ENCODE peak calls at places on chromosomes 11 and 22, in five cellular contexts. One of them, this sample, is unnamed.

GRCh38 chr22:49290711-49291110 is 537.0 kb downstream of the BRD1 start:
- DNase-seq in brain microvascular endothelial cell: no peak
- DNase-seq in IMR-90: no peak
- DNase-seq in pancreas: no peak
- DNase-seq in neural progenitor cell: no peak
- DNase-seq in this sample: no peak

GRCh38 chr11:8757047-8757446 is 74.5 kb downstream of the RPL27A start:
- DNase-seq in neural progenitor cell: no peak
- DNase-seq in IMR-90: peak; percentile 57
- DNase-seq in pancreas: no peak
- DNase-seq in brain microvascular endothelial cell: no peak
- DNase-seq in this sample: no peak

GRCh38 chr11:75114465-75114864 is 17.8 kb upstream of the OR2AT4 start:
- DNase-seq in brain microvascular endothelial cell: no peak
- DNase-seq in pancreas: no peak
- DNase-seq in neural progenitor cell: no peak
- DNase-seq in IMR-90: no peak
- DNase-seq in this sample: no peak

GRCh38 chr11:45994421-45995341 is 72.2 kb downstream of the LARGE2 start:
- DNase-seq in pancreas: no peak
- DNase-seq in IMR-90: peak; percentile 51
- DNase-seq in neural progenitor cell: peak; percentile 72
- DNase-seq in brain microvascular endothelial cell: peak; percentile 7
- DNase-seq in this sample: peak; percentile 16

GRCh38 chr11:84685976-84686375 is 941.2 kb downstream of the DLG2 start:
- DNase-seq in pancreas: no peak
- DNase-seq in brain microvascular endothelial cell: no peak
- DNase-seq in IMR-90: no peak
- DNase-seq in neural progenitor cell: no peak
- DNase-seq in this sample: no peak

GRCh38 chr22:37420656-37421467 is 6.4 kb downstream of the ELFN2 start:
- DNase-seq in IMR-90: peak; percentile 54
- DNase-seq in pancreas: no peak
- DNase-seq in brain microvascular endothelial cell: no peak
- DNase-seq in neural progenitor cell: no peak
- DNase-seq in this sample: no peak

GRCh38 chr11:72072348-72072747 is 8.0 kb downstream of the NUMA1 start:
- DNase-seq in brain microvascular endothelial cell: peak; percentile 72
- DNase-seq in neural progenitor cell: peak; percentile 21
- DNase-seq in IMR-90: peak; percentile 82
- DNase-seq in pancreas: no peak
- DNase-seq in this sample: peak; percentile 42

GRCh38 chr11:78419327-78419726 is 1.7 kb upstream of the GAB2 start:
- DNase-seq in neural progenitor cell: no peak
- DNase-seq in brain microvascular endothelial cell: peak; percentile 98
- DNase-seq in pancreas: peak; percentile 43
- DNase-seq in IMR-90: peak; percentile 99
- DNase-seq in this sample: peak; percentile 96

GRCh38 chr11:692824-693414 is 2.1 kb downstream of the DEAF1 start:
- DNase-seq in IMR-90: no peak
- DNase-seq in neural progenitor cell: no peak
- DNase-seq in pancreas: no peak
- DNase-seq in brain microvascular endothelial cell: no peak
- DNase-seq in this sample: no peak

GRCh38 chr22:28172948-28173360 is 253.9 kb upstream of the PITPNB start:
- DNase-seq in neural progenitor cell: no peak
- DNase-seq in brain microvascular endothelial cell: no peak
- DNase-seq in pancreas: no peak
- DNase-seq in IMR-90: no peak
- DNase-seq in this sample: no peak

GRCh38 chr22:50546326-50547230 is 879 bp downstream of the KLHDC7B start:
- DNase-seq in brain microvascular endothelial cell: no peak
- DNase-seq in IMR-90: no peak
- DNase-seq in pancreas: no peak
- DNase-seq in neural progenitor cell: no peak
- DNase-seq in this sample: no peak

GRCh38 chr11:124656759-124657627 is 16.5 kb downstream of the SIAE start:
- DNase-seq in pancreas: no peak
- DNase-seq in IMR-90: peak; percentile 66
- DNase-seq in neural progenitor cell: peak; percentile 66
- DNase-seq in brain microvascular endothelial cell: peak; percentile 60
- DNase-seq in this sample: no peak

GRCh38 chr11:14124886-14125285 is 162.4 kb downstream of the SPON1 start:
- DNase-seq in IMR-90: no peak
- DNase-seq in brain microvascular endothelial cell: no peak
- DNase-seq in neural progenitor cell: no peak
- DNase-seq in pancreas: no peak
- DNase-seq in this sample: no peak

GRCh38 chr11:44269369-44270351 is 40.3 kb downstream of the ALX4 start:
- DNase-seq in neural progenitor cell: no peak
- DNase-seq in IMR-90: peak; percentile 60
- DNase-seq in brain microvascular endothelial cell: peak; percentile 80
- DNase-seq in pancreas: no peak
- DNase-seq in this sample: no peak

GRCh38 chr11:61514050-61514917 is 5.7 kb downstream of the LRRC10B start:
- DNase-seq in IMR-90: no peak
- DNase-seq in brain microvascular endothelial cell: no peak
- DNase-seq in pancreas: no peak
- DNase-seq in neural progenitor cell: peak; percentile 38
- DNase-seq in this sample: no peak

GRCh38 chr22:50252081-50253045 is 1.3 kb upstream of the HDAC10 start:
- DNase-seq in neural progenitor cell: peak; percentile 83
- DNase-seq in brain microvascular endothelial cell: peak; percentile 55
- DNase-seq in pancreas: peak; percentile 80
- DNase-seq in IMR-90: peak; percentile 52
- DNase-seq in this sample: no peak

GRCh38 chr11:87421422-87421821 is 383.7 kb downstream of the TMEM135 start:
- DNase-seq in IMR-90: peak; percentile 87
- DNase-seq in pancreas: peak; percentile 49
- DNase-seq in neural progenitor cell: peak; percentile 79
- DNase-seq in brain microvascular endothelial cell: peak; percentile 87
- DNase-seq in this sample: peak; percentile 66

DNA sequence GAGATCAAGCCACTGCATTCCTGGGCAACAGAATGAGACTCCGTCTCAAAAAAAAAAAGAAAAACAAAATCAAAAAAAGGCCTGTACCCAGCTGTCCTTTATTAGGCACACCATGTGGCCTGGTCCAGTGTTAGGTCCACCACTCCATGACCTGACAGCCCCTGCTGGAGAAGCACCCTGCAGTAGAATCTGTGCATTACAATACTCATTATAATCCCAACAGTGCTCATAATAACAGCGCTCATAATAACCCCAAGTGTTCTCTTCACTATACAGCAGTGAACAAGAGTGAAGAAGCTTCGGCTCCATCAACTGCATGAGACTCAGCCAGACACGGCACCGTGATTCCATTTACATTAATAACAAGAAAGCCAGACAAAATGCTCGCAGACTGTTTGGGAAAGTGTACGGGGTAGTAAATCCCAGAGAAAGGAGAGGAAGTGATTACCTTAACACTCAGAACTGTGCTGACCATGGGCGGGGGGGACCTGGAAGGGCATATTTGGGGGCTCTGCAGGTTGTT is 8.9 kb upstream of the EHD1 start:
- DNase-seq in brain microvascular endothelial cell: no peak
- DNase-seq in IMR-90: no peak
- DNase-seq in neural progenitor cell: no peak
- DNase-seq in pancreas: no peak
- DNase-seq in this sample: no peak
- H3K4me3 ChIP-seq in brain microvascular endothelial cell: no peak overlapping the region
- H3K4me3 ChIP-seq in IMR-90: no peak overlapping the region
- H3K4me3 ChIP-seq in neural progenitor cell: no peak overlapping the region
- H3K4me3 ChIP-seq in pancreas: no peak overlapping the region
- H3K4me3 ChIP-seq in this sample: no peak overlapping the region

GRCh38 chr22:45863981-45864751 is 112.8 kb downstream of the WNT7B start:
- DNase-seq in IMR-90: peak; percentile 63
- DNase-seq in pancreas: peak; percentile 60
- DNase-seq in brain microvascular endothelial cell: peak; percentile 28
- DNase-seq in neural progenitor cell: peak; percentile 80
- DNase-seq in this sample: peak; percentile 11

GRCh38 chr22:45867118-45867905 is 109.7 kb downstream of the WNT7B start:
- DNase-seq in pancreas: no peak
- DNase-seq in brain microvascular endothelial cell: no peak
- DNase-seq in IMR-90: no peak
- DNase-seq in neural progenitor cell: peak; percentile 83
- DNase-seq in this sample: no peak

GRCh38 chr22:45866398-45867117 is 110.4 kb downstream of the WNT7B start:
- DNase-seq in brain microvascular endothelial cell: no peak
- DNase-seq in pancreas: no peak
- DNase-seq in IMR-90: no peak
- DNase-seq in neural progenitor cell: peak; percentile 59
- DNase-seq in this sample: no peak

GRCh38 chr22:45865561-45866397 is 111.2 kb downstream of the WNT7B start:
- DNase-seq in neural progenitor cell: no peak
- DNase-seq in pancreas: no peak
- DNase-seq in IMR-90: no peak
- DNase-seq in brain microvascular endothelial cell: no peak
- DNase-seq in this sample: no peak

DNA sequence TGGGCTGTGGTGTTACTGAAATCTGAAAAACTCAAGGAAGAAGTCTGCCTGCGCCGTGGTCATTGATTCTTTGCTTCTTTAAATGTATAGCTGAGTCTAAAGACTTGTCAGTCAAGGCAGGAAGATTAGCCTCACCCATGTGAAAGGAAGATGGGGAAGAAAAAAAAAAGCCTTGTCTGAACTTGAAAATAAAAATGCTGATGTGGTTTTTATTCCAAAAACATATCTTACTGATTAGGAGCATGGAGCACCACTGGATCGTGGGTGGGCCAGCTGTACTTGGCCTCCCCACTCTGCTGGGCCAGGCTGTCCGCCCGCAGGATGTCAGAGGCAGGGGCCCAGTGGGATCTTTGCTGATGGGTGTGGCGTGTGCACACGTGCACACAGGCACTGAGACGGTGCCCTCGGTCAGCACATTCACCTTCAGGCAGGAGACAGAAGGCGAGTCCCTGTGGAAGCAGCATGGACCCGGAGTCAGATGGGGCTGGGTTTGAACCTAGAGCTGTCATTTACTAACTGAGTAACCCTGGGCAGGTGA is 111.9 kb downstream of the WNT7B start:
- DNase-seq in neural progenitor cell: no peak
- DNase-seq in IMR-90: no peak
- DNase-seq in brain microvascular endothelial cell: no peak
- DNase-seq in pancreas: no peak
- DNase-seq in this sample: no peak
- H3K27me3 ChIP-seq in neural progenitor cell: peaks cover 64% of the 10 kb centered on the region
- H3K27me3 ChIP-seq in IMR-90: peaks cover 41% of the 10 kb centered on the region
- H3K27me3 ChIP-seq in brain microvascular endothelial cell: peaks cover 36% of the 10 kb centered on the region
- H3K27me3 ChIP-seq in pancreas: no peaks in the 10 kb centered on the region
- H3K27me3 ChIP-seq in this sample: peaks cover 25% of the 10 kb centered on the region

DNA sequence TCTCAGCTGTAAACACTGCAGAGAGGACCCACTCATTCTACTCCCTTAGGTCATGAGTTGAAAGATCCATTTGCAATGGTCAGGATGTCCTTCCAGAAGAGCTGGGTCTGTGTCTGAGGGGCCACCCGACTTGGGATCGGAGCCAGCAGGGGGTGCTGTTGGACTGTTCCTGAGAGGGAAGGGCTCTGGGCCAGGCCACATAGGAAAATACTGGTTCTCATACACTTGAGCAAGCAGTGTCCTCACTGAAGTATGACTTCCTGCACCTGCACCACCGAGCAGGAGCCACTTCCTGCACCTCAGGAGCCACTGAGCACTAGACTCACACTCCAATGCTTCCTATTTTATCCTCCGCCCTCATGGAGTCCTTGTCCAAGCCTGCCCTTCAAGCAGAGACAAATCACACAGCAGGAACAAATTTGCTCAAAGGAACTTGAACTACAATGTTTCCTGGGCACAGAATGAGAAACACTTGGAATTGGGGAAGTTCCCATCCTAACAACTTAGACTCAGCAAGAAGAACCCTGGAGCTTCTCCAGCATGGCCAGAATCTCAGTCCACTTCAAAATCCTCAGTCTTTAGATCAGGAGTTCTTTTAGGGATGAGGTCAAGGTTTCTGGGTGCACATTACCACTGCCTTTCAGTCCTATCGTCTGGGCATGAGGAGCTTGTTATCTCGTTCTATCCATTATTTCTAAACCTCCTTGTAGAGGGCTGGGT is 36.6 kb upstream of the VPREB1 start:
- DNase-seq in IMR-90: peak; percentile 70
- DNase-seq in brain microvascular endothelial cell: peak; percentile 61
- DNase-seq in neural progenitor cell: peak; percentile 84
- DNase-seq in pancreas: peak; percentile 67
- DNase-seq in this sample: peak; percentile 39
- TF ChIP-seq CTCF in IMR-90: peak; percentile 79
- TF ChIP-seq CTCF in brain microvascular endothelial cell: peak; percentile 89
- TF ChIP-seq CTCF in neural progenitor cell: peak; percentile 66
- TF ChIP-seq CTCF in pancreas: peak; percentile 34
- TF ChIP-seq CTCF in this sample: peak; percentile 83

GRCh38 chr11:19244084-19244483 is 3.3 kb upstream of the E2F8 start:
- DNase-seq in neural progenitor cell: no peak
- DNase-seq in brain microvascular endothelial cell: no peak
- DNase-seq in pancreas: peak; percentile 14
- DNase-seq in IMR-90: no peak
- DNase-seq in this sample: no peak
- H3K4me3 ChIP-seq in neural progenitor cell: no peak overlapping the region
- H3K4me3 ChIP-seq in brain microvascular endothelial cell: no peak overlapping the region
- H3K4me3 ChIP-seq in pancreas: no peak overlapping the region
- H3K4me3 ChIP-seq in IMR-90: no peak overlapping the region
- H3K4me3 ChIP-seq in this sample: no peak overlapping the region

GRCh38 chr11:57480409-57481137 is 20.2 kb downstream of the RTN4RL2 start:
- DNase-seq in brain microvascular endothelial cell: peak; percentile 29
- DNase-seq in pancreas: peak; percentile 74
- DNase-seq in neural progenitor cell: peak; percentile 84
- DNase-seq in IMR-90: peak; percentile 25
- DNase-seq in this sample: no peak

GRCh38 chr11:57476883-57477506 is 16.7 kb downstream of the RTN4RL2 start:
- DNase-seq in brain microvascular endothelial cell: no peak
- DNase-seq in IMR-90: peak; percentile 17
- DNase-seq in pancreas: peak; percentile 65
- DNase-seq in neural progenitor cell: peak; percentile 59
- DNase-seq in this sample: no peak

GRCh38 chr11:57479925-57480324 is 19.6 kb downstream of the RTN4RL2 start:
- DNase-seq in IMR-90: no peak
- DNase-seq in pancreas: no peak
- DNase-seq in neural progenitor cell: no peak
- DNase-seq in brain microvascular endothelial cell: no peak
- DNase-seq in this sample: no peak

GRCh38 chr11:57477507-57478189 is 17.3 kb downstream of the RTN4RL2 start:
- DNase-seq in neural progenitor cell: no peak
- DNase-seq in pancreas: peak; percentile 88
- DNase-seq in IMR-90: no peak
- DNase-seq in brain microvascular endothelial cell: no peak
- DNase-seq in this sample: no peak

DNA sequence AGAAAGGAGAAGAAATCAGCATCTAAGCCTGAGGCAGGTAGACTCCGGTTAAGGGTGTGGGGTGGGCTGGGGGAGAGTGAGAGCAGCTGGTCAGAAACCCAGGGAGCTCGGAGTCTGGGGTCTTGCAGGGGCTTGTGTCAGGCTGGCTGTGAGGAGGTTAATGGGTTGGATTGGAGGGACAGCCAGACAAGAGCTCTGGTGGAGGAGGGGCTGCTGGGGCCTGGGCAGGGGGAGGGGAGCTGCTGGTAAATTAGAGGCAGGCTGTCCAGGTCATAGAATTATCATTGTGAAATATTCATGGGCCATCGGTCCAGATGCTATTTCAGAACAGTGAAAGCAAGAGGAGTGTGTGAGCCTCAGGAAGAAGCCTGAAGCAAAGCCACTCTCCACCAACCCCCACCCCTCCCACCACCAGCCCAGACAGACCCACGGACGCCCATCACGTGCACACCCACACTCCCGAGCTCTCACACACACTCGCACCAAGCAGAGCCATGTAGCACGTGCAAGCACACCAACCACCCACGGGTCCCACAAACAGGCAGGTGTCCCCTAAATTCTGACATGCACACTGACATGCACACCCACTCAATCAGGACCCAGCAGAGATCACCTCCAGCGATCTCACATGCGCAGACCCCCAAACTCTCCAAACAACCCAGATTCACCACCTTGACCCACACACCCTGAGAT is 18.8 kb downstream of the RTN4RL2 start:
- DNase-seq in pancreas: no peak
- DNase-seq in IMR-90: no peak
- DNase-seq in neural progenitor cell: no peak
- DNase-seq in brain microvascular endothelial cell: no peak
- DNase-seq in this sample: no peak
- H3K27me3 ChIP-seq in pancreas: no peaks in the 10 kb centered on the region
- H3K27me3 ChIP-seq in IMR-90: peaks cover 57% of the 10 kb centered on the region
- H3K27me3 ChIP-seq in neural progenitor cell: peaks cover 100% of the 10 kb centered on the region
- H3K27me3 ChIP-seq in brain microvascular endothelial cell: peaks cover 20% of the 10 kb centered on the region
- H3K27me3 ChIP-seq in this sample: peaks cover 38% of the 10 kb centered on the region